ENCODE peak calls at places on chromosome 20, in six cellular contexts. G is GM12878, E is H1, P is K562, M is NT2/D1, C is HCT116. K is an unnamed sample.
A peak's percentile ranks its signal among the peaks of the same experiment; 100 is the strongest.

GRCh38 chr20:36700438-36700837 is 45.5 kb downstream of the NDRG3 start:
- DNase-seq in G (no peak), E (no peak), P (no peak), M (peak; percentile 44), C (no peak), K (peak; percentile 27)

GRCh38 chr20:24998631-24999445 is 6.3 kb upstream of the APMAP start:
- DNase-seq in G (no peak), E (peak; percentile 30), P (no peak), M (no peak), C (no peak), K (no peak)

GRCh38 chr20:9945406-9945805 is 89.4 kb upstream of the ANKEF1 start:
- DNase-seq in G (no peak), E (no peak), P (no peak), M (no peak), C (peak; percentile 57), K (no peak)

GRCh38 chr20:53940883-53941546 is 129.4 kb downstream of the BCAS1 start:
- DNase-seq in G (no peak), E (peak; percentile 28), P (no peak), M (no peak), C (no peak), K (no peak)

GRCh38 chr20:54116550-54117235 is 46.3 kb upstream of the BCAS1 start:
- DNase-seq in G (no peak), E (no peak), P (no peak), M (no peak), C (no peak), K (no peak)

GRCh38 chr20:12660918-12661317 is 347.9 kb upstream of the SPTLC3 start:
- DNase-seq in G (no peak), E (peak; percentile 49), P (no peak), M (peak; percentile 13), C (no peak), K (peak; percentile 13)

GRCh38 chr20:38184098-38184497 is 19.0 kb upstream of the TGM2 start:
- DNase-seq in G (no peak), E (no peak), P (no peak), M (no peak), C (no peak), K (no peak)

GRCh38 chr20:21099653-21100589 is 6.2 kb downstream of the LINC00237 start:
- DNase-seq in G (no peak), E (peak; percentile 68), P (peak; percentile 15), M (no peak), C (no peak), K (no peak)

GRCh38 chr20:54340667-54341081 is 132.8 kb downstream of the PFDN4 start:
- DNase-seq in G (no peak), E (no peak), P (no peak), M (no peak), C (no peak), K (no peak)

GRCh38 chr20:58759947-58760346 is 67.3 kb downstream of the NPEPL1 start:
- DNase-seq in G (no peak), E (no peak), P (no peak), M (no peak), C (no peak), K (no peak)
- TF ChIP-seq ZNF274 in G (no peak), E (no peak), P (no peak), M (no peak), C (no peak), K (no peak)

DNA sequence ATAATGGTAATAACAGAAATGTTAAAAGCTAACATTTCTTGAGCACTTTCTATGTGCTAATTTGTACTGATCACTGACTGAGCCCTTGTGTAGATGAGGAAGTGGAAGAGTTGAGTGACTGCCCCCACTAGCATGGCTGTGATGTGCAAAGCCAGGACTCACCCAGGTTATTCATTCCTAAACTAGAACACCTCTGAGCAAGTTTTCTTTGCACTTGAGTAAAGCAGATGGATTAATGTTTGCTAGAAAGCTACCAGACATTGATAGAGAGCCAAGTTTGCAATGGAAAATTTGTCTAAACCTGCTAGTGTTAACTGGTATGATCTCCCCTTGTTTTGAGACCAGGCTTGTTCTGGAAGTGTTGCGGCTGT is 467.4 kb upstream of the PLCB4 start:
- DNase-seq in G (peak; percentile 56), E (no peak), P (no peak), M (no peak), C (no peak), K (no peak)
- TF ChIP-seq ZNF274 in G (no peak), E (no peak), P (no peak), M (no peak), C (no peak), K (no peak)

GRCh38 chr20:32612831-32613595 is 27.9 kb upstream of the NOL4L start:
- DNase-seq in G (no peak), E (no peak), P (no peak), M (no peak), C (no peak), K (no peak)
- TF ChIP-seq ZNF274 in G (no peak), E (no peak), P (no peak), M (no peak), C (no peak), K (no peak)

GRCh38 chr20:1184638-1185315 is at the start of gene TMEM74B:
- DNase-seq in G (no peak), E (peak; percentile 71), P (peak; percentile 70), M (no peak), C (no peak), K (no peak)
- TF ChIP-seq ZNF274 in G (no peak), E (no peak), P (no peak), M (no peak), C (no peak), K (no peak)

DNA sequence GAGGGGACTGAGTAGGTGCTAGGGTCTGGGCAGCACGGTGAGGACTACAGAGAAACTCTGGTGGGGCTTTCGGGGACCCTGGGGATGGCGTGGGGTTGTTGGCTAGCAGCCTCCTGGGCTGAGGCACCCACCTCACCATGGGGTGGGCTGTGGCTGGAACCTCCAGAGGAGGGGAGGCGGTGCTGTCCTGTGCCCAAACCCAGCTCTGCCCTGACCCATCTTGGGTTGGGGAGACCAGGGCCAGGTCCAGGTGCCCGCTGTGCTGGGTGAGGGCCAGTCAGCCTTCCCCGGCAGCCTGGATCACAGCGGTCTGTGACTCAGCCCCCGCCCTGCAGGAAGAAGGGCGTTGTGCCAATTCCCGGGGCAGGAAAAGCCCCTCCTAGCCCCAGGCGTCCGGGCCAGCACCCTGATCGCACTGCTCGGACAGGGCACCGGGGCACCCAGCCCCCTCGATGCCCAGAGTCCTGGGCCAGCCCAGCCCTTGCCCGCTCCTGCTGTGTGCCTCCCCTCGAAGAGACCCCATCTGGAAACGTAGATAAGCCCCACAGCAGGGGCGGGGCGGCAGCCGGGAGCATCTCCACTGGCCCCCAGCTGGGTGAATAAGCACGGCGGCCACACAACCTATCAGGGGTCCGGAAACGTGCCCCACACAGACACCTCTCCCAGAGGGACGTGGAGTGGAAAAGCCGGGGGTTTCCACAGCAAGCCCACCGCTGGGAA is 10.0 kb downstream of the LAMA5 start:
- DNase-seq in G (no peak), E (no peak), P (peak; percentile 82), M (no peak), C (no peak), K (no peak)
- TF ChIP-seq ZNF274 in G (no peak), E (no peak), P (no peak), M (no peak), C (no peak), K (no peak)

K was measured in HepG2.